ENCODE peak calls at places on chromosomes 13 and 19, in five cellular contexts. B is psoas muscle, H is glutamatergic neuron, M is germinal center, F is foreskin fibroblast. L is an unnamed sample.

GRCh38 chr13:112693831-112694497 is 4.1 kb downstream of the ATP11A start:
- DNase-seq in B (no peak), H (no peak), M (no peak), F (peak), L (peak)

GRCh38 chr19:41324921-41325639 is 15.1 kb downstream of the CCDC97 start:
- DNase-seq in B (peak), H (peak), M (no peak), F (peak), L (peak)

GRCh38 chr19:1401138-1401888 is at the start of gene GAMT:
- DNase-seq in B (no peak), H (peak), M (peak), F (peak), L (peak)

GRCh38 chr19:29305268-29305667 is 92.3 kb upstream of the UQCRFS1 start:
- DNase-seq in B (no peak), H (no peak), M (no peak), F (no peak), L (no peak)

GRCh38 chr13:99909836-99910619 is 61.5 kb downstream of the ZIC5 start:
- DNase-seq in B (no peak), H (peak), M (no peak), F (peak), L (no peak)

GRCh38 chr13:19618925-19619324 is 14.5 kb upstream of the MPHOSPH8 start:
- DNase-seq in B (no peak), H (no peak), M (peak), F (peak), L (no peak)

GRCh38 chr13:110503037-110503901 is 58.3 kb downstream of the RAB20 start:
- DNase-seq in B (no peak), H (no peak), M (no peak), F (no peak), L (no peak)

GRCh38 chr19:35468637-35469036 is 20.6 kb downstream of the FFAR2 start:
- DNase-seq in B (no peak), H (no peak), M (peak), F (peak), L (peak)

GRCh38 chr13:75547917-75548316 is 1.7 kb upstream of the UCHL3 start:
- DNase-seq in B (no peak), H (no peak), M (no peak), F (peak), L (no peak)

GRCh38 chr13:109113427-109113826 is 484.0 kb downstream of the MYO16 start:
- DNase-seq in B (no peak), H (no peak), M (no peak), F (no peak), L (no peak)

GRCh38 chr19:18437481-18438330 is at the start of gene ISYNA1:
- DNase-seq in B (peak), H (peak), M (peak), F (peak), L (peak)

GRCh38 chr13:44904982-44905381 is 84.3 kb downstream of the NUFIP1 start:
- DNase-seq in B (peak), H (no peak), M (no peak), F (peak), L (peak)

GRCh38 chr13:36345438-36346221 is 564 bp downstream of the SPART start:
- DNase-seq in B (peak), H (peak), M (peak), F (peak), L (peak)

GRCh38 chr19:632228-633067 is 889 bp downstream of the POLRMT start:
- DNase-seq in B (no peak), H (peak), M (peak), F (peak), L (no peak)

GRCh38 chr13:113592571-113592970 is 8.0 kb downstream of the TFDP1 start:
- DNase-seq in B (peak), H (no peak), M (no peak), F (no peak), L (peak)

GRCh38 chr13:77492982-77493381 is 42.5 kb upstream of the SCEL start:
- DNase-seq in B (no peak), H (no peak), M (no peak), F (peak), L (no peak)

GRCh38 chr19:50858896-50859295 is 4.2 kb downstream of the KLK3 start:
- DNase-seq in B (no peak), H (no peak), M (no peak), F (no peak), L (no peak)

GRCh38 chr13:114021464-114022308 is 47.8 kb upstream of the C13orf46 start:
- DNase-seq in B (no peak), H (peak), M (no peak), F (no peak), L (peak)

GRCh38 chr13:109785141-109785891 is 1.1 kb downstream of the IRS2 start:
- DNase-seq in B (peak), H (peak), M (no peak), F (peak), L (peak)

GRCh38 chr19:16615788-16616187 is 12.2 kb downstream of the MED26 start:
- DNase-seq in B (no peak), H (no peak), M (no peak), F (no peak), L (no peak)

GRCh38 chr19:30068528-30069395 is 126.7 kb downstream of the URI1 start:
- DNase-seq in B (no peak), H (peak), M (no peak), F (no peak), L (peak)

GRCh38 chr19:57063070-57063469 is 56.7 kb upstream of the USP29 start:
- DNase-seq in B (no peak), H (no peak), M (no peak), F (no peak), L (no peak)

L was measured in heart left ventricle.